ENCODE peak calls at places on chromosomes 5 and 9, in six cellular contexts. R, Z, N, V, M and J are unnamed samples.

GRCh38 chr9:123329329-123329955 is 26.6 kb upstream of the CRB2 start:
- DNase-seq in R (no peak), Z (no peak), N (peak; percentile 69), V (no peak), M (no peak), J (no peak)

GRCh38 chr5:9284781-9285307 is 261.0 kb downstream of the SEMA5A start:
- DNase-seq in R (no peak), Z (peak; percentile 53), N (peak; percentile 64), V (peak; percentile 18), M (no peak), J (no peak)

GRCh38 chr9:75186767-75187380 is 98.6 kb downstream of the OSTF1 start:
- DNase-seq in R (peak; percentile 43), Z (no peak), N (no peak), V (no peak), M (no peak), J (no peak)

GRCh38 chr5:54909911-54910870 is 75.2 kb downstream of the ESM1 start:
- DNase-seq in R (no peak), Z (no peak), N (no peak), V (no peak), M (no peak), J (no peak)

GRCh38 chr5:15524712-15525111 is 24.7 kb downstream of the FBXL7 start:
- DNase-seq in R (no peak), Z (no peak), N (no peak), V (no peak), M (no peak), J (no peak)

GRCh38 chr9:13721481-13722235 is 442.2 kb upstream of the MPDZ start:
- DNase-seq in R (no peak), Z (no peak), N (no peak), V (no peak), M (no peak), J (no peak)

GRCh38 chr9:96478829-96479371 is 28.9 kb downstream of the HABP4 start:
- DNase-seq in R (no peak), Z (no peak), N (no peak), V (no peak), M (no peak), J (no peak)

GRCh38 chr9:113837349-113837748 is 38.8 kb upstream of the ZNF618 start:
- DNase-seq in R (no peak), Z (no peak), N (no peak), V (no peak), M (no peak), J (no peak)

GRCh38 chr5:79109527-79110492 is 1.8 kb upstream of the BHMT start:
- DNase-seq in R (peak; percentile 19), Z (no peak), N (no peak), V (no peak), M (peak; percentile 34), J (no peak)

GRCh38 chr5:38135486-38136031 is 122.8 kb upstream of the EGFLAM start:
- DNase-seq in R (no peak), Z (no peak), N (no peak), V (no peak), M (no peak), J (no peak)

GRCh38 chr5:1400936-1401335 is 44.3 kb downstream of the SLC6A3 start:
- DNase-seq in R (no peak), Z (no peak), N (no peak), V (no peak), M (no peak), J (peak; percentile 43)

GRCh38 chr5:153483482-153483881 is 7.0 kb upstream of the GRIA1 start:
- DNase-seq in R (no peak), Z (no peak), N (no peak), V (no peak), M (no peak), J (no peak)

GRCh38 chr9:34991833-34992375 is 2.4 kb downstream of the DNAJB5 start:
- DNase-seq in R (no peak), Z (peak; percentile 78), N (no peak), V (peak; percentile 56), M (peak; percentile 62), J (no peak)

GRCh38 chr5:156329197-156329611 is 2.2 kb downstream of the SGCD start:
- DNase-seq in R (no peak), Z (peak; percentile 67), N (no peak), V (no peak), M (no peak), J (no peak)

GRCh38 chr9:31140316-31140715 is 1244.1 kb upstream of the ACO1 start:
- DNase-seq in R (no peak), Z (no peak), N (no peak), V (no peak), M (peak; percentile 19), J (no peak)

GRCh38 chr9:13728121-13728520 is 448.6 kb upstream of the MPDZ start:
- DNase-seq in R (no peak), Z (no peak), N (no peak), V (no peak), M (no peak), J (no peak)

GRCh38 chr5:142900926-142901325 is 130.7 kb downstream of the ARHGAP26 start:
- DNase-seq in R (no peak), Z (no peak), N (no peak), V (no peak), M (peak; percentile 38), J (no peak)

GRCh38 chr5:58773744-58774441 is 191.0 kb downstream of the RAB3C start:
- DNase-seq in R (no peak), Z (peak; percentile 55), N (no peak), V (no peak), M (no peak), J (no peak)

GRCh38 chr5:95334900-95335538 is 50.1 kb upstream of the MCTP1 start:
- DNase-seq in R (no peak), Z (no peak), N (no peak), V (no peak), M (no peak), J (no peak)

GRCh38 chr9:18821794-18822193 is 211.2 kb downstream of the SAXO1 start:
- DNase-seq in R (no peak), Z (no peak), N (no peak), V (no peak), M (peak; percentile 20), J (no peak)

GRCh38 chr9:108850293-108850897 is 5.4 kb downstream of the ACTL7B start:
- DNase-seq in R (no peak), Z (no peak), N (no peak), V (no peak), M (peak; percentile 37), J (no peak)

GRCh38 chr9:34332370-34332964 is 3.1 kb downstream of the NUDT2 start:
- DNase-seq in R (peak; percentile 31), Z (no peak), N (no peak), V (no peak), M (peak; percentile 71), J (no peak)

GRCh38 chr5:175347027-175347426 is 97.0 kb downstream of the DRD1 start:
- DNase-seq in R (no peak), Z (no peak), N (no peak), V (no peak), M (no peak), J (no peak)

GRCh38 chr5:36521838-36522745 is 84.3 kb upstream of the SLC1A3 start:
- DNase-seq in R (no peak), Z (peak; percentile 39), N (no peak), V (peak; percentile 20), M (no peak), J (no peak)

GRCh38 chr9:37486616-37487544 is 1.1 kb downstream of the POLR1E start:
- DNase-seq in R (no peak), Z (peak; percentile 71), N (peak; percentile 82), V (peak; percentile 68), M (peak; percentile 65), J (no peak)

GRCh38 chr9:93099551-93100264 is 3.7 kb downstream of the CARD19 start:
- DNase-seq in R (no peak), Z (peak; percentile 22), N (peak; percentile 50), V (no peak), M (no peak), J (peak; percentile 80)

DNA sequence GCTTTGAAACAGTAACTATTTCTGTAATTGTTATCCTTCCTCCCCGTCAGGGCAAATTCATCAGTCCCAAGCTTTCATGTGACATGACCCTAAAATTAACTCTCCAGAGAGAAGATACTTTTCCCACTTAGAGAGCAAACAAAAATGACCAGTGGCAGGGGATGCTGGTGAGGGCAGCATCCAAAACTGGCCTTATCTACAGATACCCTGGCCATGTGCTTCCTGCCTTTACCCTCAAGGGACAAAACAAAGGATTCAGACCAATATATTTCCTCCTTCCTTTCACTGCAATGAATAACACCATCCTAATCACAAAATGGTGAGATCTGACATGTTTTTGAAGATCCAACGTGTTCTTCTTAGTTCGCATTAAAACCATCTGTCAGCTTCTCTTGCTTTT is 267.2 kb downstream of the MAN2A1 start:
- DNase-seq in R (no peak), Z (no peak), N (no peak), V (no peak), M (no peak), J (no peak)
- H3K4me1 ChIP-seq in R (no peaks in the 10 kb centered on the region), Z (no peaks in the 10 kb centered on the region), N (no peaks in the 10 kb centered on the region), V (no peaks in the 10 kb centered on the region), M (no peaks in the 10 kb centered on the region), J (no peaks in the 10 kb centered on the region)

DNA sequence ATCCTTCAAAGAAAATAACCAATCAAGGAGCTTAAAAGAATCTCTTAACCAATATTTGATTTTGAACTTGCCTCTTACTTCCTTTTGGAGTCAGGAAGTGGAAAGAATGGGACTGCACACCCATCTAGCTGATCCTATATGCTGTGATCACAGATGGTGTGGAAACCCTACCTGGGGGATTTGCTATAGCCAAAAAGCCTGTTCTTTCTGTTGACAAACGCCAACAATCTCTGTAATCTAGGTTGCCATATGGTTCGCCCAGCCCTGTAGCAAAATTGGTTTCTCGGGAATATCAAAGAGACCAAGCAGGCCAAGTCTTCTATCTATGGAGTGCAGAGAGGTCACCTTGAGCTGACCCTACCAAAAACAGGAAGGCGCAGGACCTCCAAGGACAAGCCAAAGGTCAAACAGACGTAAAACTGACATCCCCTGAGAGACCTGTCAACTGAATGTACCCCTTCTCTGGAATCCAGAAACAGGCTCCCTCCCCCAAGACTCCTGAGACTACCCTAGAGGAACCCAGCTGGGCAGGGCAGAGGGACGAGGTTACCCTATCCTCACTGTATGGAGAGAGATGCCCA is 19.4 kb downstream of the NRG2 start:
- DNase-seq in R (no peak), Z (no peak), N (no peak), V (no peak), M (no peak), J (no peak)
- H3K4me1 ChIP-seq in R (no peaks in the 10 kb centered on the region), Z (peaks cover 39% of the 10 kb centered on the region), N (peaks cover 5% of the 10 kb centered on the region), V (peaks cover 5% of the 10 kb centered on the region), M (peaks cover 6% of the 10 kb centered on the region), J (no peaks in the 10 kb centered on the region)

DNA sequence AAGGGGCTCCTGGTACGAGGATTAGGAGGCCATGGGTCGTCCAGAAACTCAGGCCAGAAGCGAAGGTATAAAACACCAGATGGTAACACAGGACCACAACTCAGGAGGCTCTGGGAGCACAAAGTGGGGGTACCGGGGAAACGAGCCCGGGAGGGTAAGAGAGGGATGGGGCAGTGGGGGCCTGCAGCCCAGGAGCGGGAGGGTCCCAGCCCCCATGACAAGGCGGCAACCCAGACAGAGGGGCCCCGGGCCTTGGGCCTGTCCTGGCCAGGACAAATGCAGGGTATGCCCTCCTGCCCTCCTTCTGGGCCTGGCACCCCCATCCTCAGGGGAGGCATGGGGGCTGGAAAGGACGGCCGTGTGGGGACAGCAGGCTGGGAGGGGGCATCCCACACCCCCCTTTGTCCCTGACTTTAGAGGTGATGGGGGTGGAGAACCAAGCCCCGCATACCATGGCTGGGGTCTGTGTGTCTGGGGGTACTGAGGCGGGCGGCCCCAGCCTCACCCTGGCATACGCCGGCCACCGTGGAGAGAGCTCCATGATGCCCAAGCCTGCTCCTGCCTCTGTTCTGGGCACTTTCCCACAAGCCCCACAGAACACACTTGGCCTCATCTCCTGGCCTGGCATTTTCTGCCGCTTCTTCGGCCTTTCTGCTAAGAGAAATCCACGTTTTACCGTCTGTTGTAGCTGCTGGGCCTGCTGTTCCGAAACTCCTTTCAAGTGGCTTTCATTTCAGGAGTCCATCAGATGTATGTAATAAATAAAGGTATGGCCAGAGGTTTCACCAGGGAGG is 46.9 kb upstream of the EXOC3 start:
- DNase-seq in R (no peak), Z (no peak), N (peak; percentile 35), V (no peak), M (peak; percentile 2), J (no peak)
- H3K4me1 ChIP-seq in R (peaks cover 14% of the 10 kb centered on the region), Z (peaks cover 13% of the 10 kb centered on the region), N (no peaks in the 10 kb centered on the region), V (no peaks in the 10 kb centered on the region), M (peaks cover 31% of the 10 kb centered on the region), J (peaks cover 6% of the 10 kb centered on the region)

GRCh38 chr9:136050706-136051567 is 44.2 kb downstream of the NACC2 start:
- DNase-seq in R (no peak), Z (no peak), N (peak; percentile 53), V (no peak), M (peak; percentile 46), J (peak; percentile 76)
- H3K4me1 ChIP-seq in R (peaks cover 29% of the 10 kb centered on the region), Z (peaks cover 62% of the 10 kb centered on the region), N (no peaks in the 10 kb centered on the region), V (peaks cover 16% of the 10 kb centered on the region), M (peaks cover 33% of the 10 kb centered on the region), J (peaks cover 5% of the 10 kb centered on the region)